ENCODE peak calls at places on chromosome X, in eight cellular contexts. F, Q, V, E, N, H, G and A are unnamed samples.

GRCh38 chrX:129925305-129926092 is 19.5 kb downstream of the UTP14A start:
- DNase-seq in E (peak), G (peak), V (peak), H (peak), F (peak), N (peak), Q (peak), A (peak)

GRCh38 chrX:70087857-70088256 is 25.6 kb downstream of the OTUD6A start:
- DNase-seq in H (no peak), Q (no peak), N (no peak), V (no peak), F (peak), E (no peak), G (no peak), A (peak)

GRCh38 chrX:154327026-154327820 is 31.6 kb downstream of the TKTL1 start:
- DNase-seq in Q (peak), E (no peak), F (no peak), G (no peak), V (no peak), H (no peak), N (no peak), A (no peak)

GRCh38 chrX:110006161-110006560 is 3.2 kb downstream of the TMEM164 start:
- DNase-seq in Q (no peak), N (no peak), H (no peak), V (no peak), G (no peak), F (no peak), E (no peak), A (no peak)

GRCh38 chrX:1521459-1521956 is 15.5 kb downstream of the P2RY8 start:
- DNase-seq in F (no peak), G (no peak), N (peak), Q (peak), E (no peak), H (no peak), V (no peak), A (no peak)

GRCh38 chrX:132426695-132427281 is 62.0 kb downstream of the MBNL3 start:
- DNase-seq in H (peak), E (no peak), V (no peak), F (no peak), N (no peak), G (no peak), Q (no peak), A (no peak)

GRCh38 chrX:50202539-50202938 is 1.7 kb upstream of the AKAP4 start:
- DNase-seq in H (no peak), Q (no peak), N (no peak), G (no peak), F (no peak), V (no peak), E (no peak), A (no peak)

GRCh38 chrX:129139837-129140679 is 383.2 kb downstream of the SMARCA1 start:
- DNase-seq in E (peak), V (no peak), N (no peak), G (no peak), H (no peak), Q (no peak), F (no peak), A (no peak)

GRCh38 chrX:107014927-107015326 is 14.9 kb upstream of the MORC4 start:
- DNase-seq in Q (no peak), F (no peak), G (no peak), H (no peak), V (no peak), E (no peak), N (no peak), A (no peak)

GRCh38 chrX:38841766-38842165 is 40.5 kb downstream of the MID1IP1 start:
- DNase-seq in E (no peak), Q (no peak), G (no peak), F (no peak), V (no peak), H (no peak), N (no peak), A (no peak)

GRCh38 chrX:80578518-80579105 is 158.4 kb downstream of the TENT5D start:
- DNase-seq in Q (no peak), E (peak), G (peak), H (no peak), F (peak), V (no peak), N (no peak), A (peak)

GRCh38 chrX:6614516-6614915 is 79.6 kb upstream of the VCX3A start:
- DNase-seq in F (no peak), V (no peak), G (no peak), Q (no peak), N (no peak), H (no peak), E (no peak), A (no peak)

GRCh38 chrX:69968956-69969355 is 80.8 kb downstream of the AWAT2 start:
- DNase-seq in V (no peak), N (no peak), F (peak), Q (no peak), H (no peak), E (no peak), G (no peak), A (no peak)

GRCh38 chrX:17077349-17077748 is 130.9 kb downstream of the REPS2 start:
- DNase-seq in Q (no peak), G (no peak), E (no peak), N (no peak), H (no peak), F (no peak), V (no peak), A (no peak)